ENCODE peak calls at places on chromosomes 3 and 15, in ten cellular contexts. R is transverse colon, M is body of pancreas, J is A549, E is IMR-90, U is uterus, P is breast epithelium, X is Peyer's patch, C is adrenal gland, V is spleen. G is an unnamed sample.

GRCh38 chr3:51581529-51581928 is 43.0 kb downstream of the RAD54L2 start:
- DNase-seq in R (no peak), M (no peak), J (no peak), E (peak; percentile 48), U (no peak), P (no peak), X (no peak), C (no peak), V (no peak), G (no peak)

GRCh38 chr15:78976691-78977090 is 31.8 kb upstream of the CTSH start:
- DNase-seq in R (no peak), M (no peak), J (no peak), E (no peak), U (no peak), P (no peak), X (no peak), C (no peak), V (no peak), G (no peak)

GRCh38 chr3:180416111-180416541 is 185.8 kb upstream of the TTC14 start:
- DNase-seq in R (no peak), M (no peak), J (no peak), E (peak; percentile 35), U (no peak), P (no peak), X (no peak), C (no peak), V (no peak), G (no peak)

GRCh38 chr3:132660745-132661067 is 577 bp downstream of the UBA5 start:
- DNase-seq in R (no peak), M (no peak), J (no peak), E (peak; percentile 28), U (no peak), P (no peak), X (no peak), C (no peak), V (no peak), G (no peak)

GRCh38 chr3:25572336-25572735 is 92.4 kb downstream of the TOP2B start:
- DNase-seq in R (no peak), M (no peak), J (no peak), E (no peak), U (no peak), P (no peak), X (no peak), C (no peak), V (no peak), G (no peak)

GRCh38 chr3:189227249-189227648 is 55.5 kb downstream of the TPRG1 start:
- DNase-seq in R (no peak), M (no peak), J (no peak), E (no peak), U (no peak), P (no peak), X (no peak), C (no peak), V (no peak), G (no peak)

GRCh38 chr3:142239421-142239820 is 14.0 kb upstream of the GK5 start:
- DNase-seq in R (no peak), M (no peak), J (no peak), E (no peak), U (no peak), P (no peak), X (no peak), C (no peak), V (no peak), G (no peak)

GRCh38 chr3:123076496-123077418 is 9.9 kb downstream of the PDIA5 start:
- DNase-seq in R (peak; percentile 37), M (peak; percentile 62), J (no peak), E (no peak), U (peak; percentile 51), P (peak; percentile 37), X (no peak), C (peak; percentile 76), V (no peak), G (no peak)

GRCh38 chr15:56320861-56321260 is 44.4 kb upstream of the TEX9 start:
- DNase-seq in R (no peak), M (no peak), J (no peak), E (no peak), U (no peak), P (no peak), X (no peak), C (no peak), V (no peak), G (no peak)

GRCh38 chr15:29034151-29034550 is 148.4 kb downstream of the APBA2 start:
- DNase-seq in R (no peak), M (no peak), J (no peak), E (peak; percentile 40), U (no peak), P (no peak), X (no peak), C (peak; percentile 21), V (no peak), G (peak; percentile 79)

GRCh38 chr3:37730825-37731224 is 130.9 kb upstream of the CTDSPL start:
- DNase-seq in R (no peak), M (no peak), J (no peak), E (no peak), U (no peak), P (no peak), X (no peak), C (no peak), V (no peak), G (no peak)

DNA sequence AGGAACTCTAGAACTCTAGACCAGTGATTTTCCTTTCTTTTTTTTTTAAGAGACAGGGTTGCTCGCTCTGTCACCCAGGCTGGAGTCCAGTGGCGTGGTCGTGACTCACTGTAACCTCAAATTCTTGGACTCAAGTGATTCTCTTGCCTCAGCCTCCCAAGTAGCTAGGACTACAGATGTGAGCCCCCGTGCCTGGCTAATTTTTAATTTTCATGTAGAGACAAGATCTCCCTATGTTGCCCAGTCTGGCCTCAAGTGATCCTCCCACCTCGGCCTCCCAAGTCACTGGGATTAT is 359.6 kb downstream of the SHQ1 start:
- DNase-seq in R (no peak), M (no peak), J (no peak), E (peak; percentile 63), U (no peak), P (no peak), X (no peak), C (no peak), V (no peak), G (no peak)
- TF ChIP-seq POLR2A in R (no peak), M (no peak), J (no peak), E (no peak), U (no peak), P (no peak), X (no peak), C (no peak), V (no peak), G (no peak)

DNA sequence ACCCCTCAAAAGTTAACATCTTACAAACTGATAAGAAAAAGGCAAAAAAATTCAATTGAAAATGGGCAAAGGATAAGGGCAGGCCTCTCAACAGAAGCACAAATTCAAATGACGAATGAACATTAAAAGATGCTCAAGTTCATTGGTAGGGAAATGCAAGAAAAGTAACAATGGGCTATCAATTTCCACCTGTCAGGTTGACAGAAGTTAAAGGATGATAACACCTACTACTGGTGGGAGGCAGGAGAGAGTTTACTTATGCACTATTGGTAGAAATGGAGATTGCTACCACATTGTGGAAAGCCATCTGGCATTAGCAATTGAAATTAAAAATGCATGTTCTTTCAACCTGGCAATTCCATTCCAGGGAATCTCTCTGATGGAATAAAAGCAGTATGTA is 35.6 kb upstream of the TNFAIP8L3 start:
- DNase-seq in R (no peak), M (no peak), J (no peak), E (no peak), U (no peak), P (no peak), X (no peak), C (no peak), V (no peak), G (no peak)
- H3K27ac ChIP-seq in R (peak overlapping the region; percentile 68), M (no peak overlapping the region), J (no peak overlapping the region), E (no peak overlapping the region), U (no peak overlapping the region), P (no peak overlapping the region), X (no peak overlapping the region), C (no peak overlapping the region), V (no peak overlapping the region), G (no peak overlapping the region)

GRCh38 chr3:49721861-49722781 is 1.6 kb downstream of the GMPPB start:
- DNase-seq in R (no peak), M (peak; percentile 26), J (no peak), E (no peak), U (peak; percentile 22), P (no peak), X (peak; percentile 47), C (no peak), V (peak; percentile 76), G (no peak)
- TF ChIP-seq POLR2A in R (no peak), M (no peak), J (no peak), E (no peak), U (no peak), P (no peak), X (no peak), C (no peak), V (no peak), G (no peak)

GRCh38 chr15:48720646-48721045 is 75.1 kb upstream of the FBN1 start:
- DNase-seq in R (no peak), M (no peak), J (no peak), E (no peak), U (no peak), P (no peak), X (no peak), C (no peak), V (no peak), G (no peak)

GRCh38 chr15:48723964-48724363 is 78.5 kb upstream of the FBN1 start:
- DNase-seq in R (no peak), M (no peak), J (no peak), E (no peak), U (no peak), P (no peak), X (no peak), C (no peak), V (no peak), G (no peak)

GRCh38 chr15:48719668-48720067 is 74.2 kb upstream of the FBN1 start:
- DNase-seq in R (no peak), M (no peak), J (no peak), E (no peak), U (no peak), P (no peak), X (no peak), C (no peak), V (no peak), G (no peak)

GRCh38 chr15:48721061-48721810 is 75.7 kb upstream of the FBN1 start:
- DNase-seq in R (no peak), M (no peak), J (no peak), E (peak; percentile 33), U (no peak), P (no peak), X (no peak), C (no peak), V (no peak), G (no peak)

DNA sequence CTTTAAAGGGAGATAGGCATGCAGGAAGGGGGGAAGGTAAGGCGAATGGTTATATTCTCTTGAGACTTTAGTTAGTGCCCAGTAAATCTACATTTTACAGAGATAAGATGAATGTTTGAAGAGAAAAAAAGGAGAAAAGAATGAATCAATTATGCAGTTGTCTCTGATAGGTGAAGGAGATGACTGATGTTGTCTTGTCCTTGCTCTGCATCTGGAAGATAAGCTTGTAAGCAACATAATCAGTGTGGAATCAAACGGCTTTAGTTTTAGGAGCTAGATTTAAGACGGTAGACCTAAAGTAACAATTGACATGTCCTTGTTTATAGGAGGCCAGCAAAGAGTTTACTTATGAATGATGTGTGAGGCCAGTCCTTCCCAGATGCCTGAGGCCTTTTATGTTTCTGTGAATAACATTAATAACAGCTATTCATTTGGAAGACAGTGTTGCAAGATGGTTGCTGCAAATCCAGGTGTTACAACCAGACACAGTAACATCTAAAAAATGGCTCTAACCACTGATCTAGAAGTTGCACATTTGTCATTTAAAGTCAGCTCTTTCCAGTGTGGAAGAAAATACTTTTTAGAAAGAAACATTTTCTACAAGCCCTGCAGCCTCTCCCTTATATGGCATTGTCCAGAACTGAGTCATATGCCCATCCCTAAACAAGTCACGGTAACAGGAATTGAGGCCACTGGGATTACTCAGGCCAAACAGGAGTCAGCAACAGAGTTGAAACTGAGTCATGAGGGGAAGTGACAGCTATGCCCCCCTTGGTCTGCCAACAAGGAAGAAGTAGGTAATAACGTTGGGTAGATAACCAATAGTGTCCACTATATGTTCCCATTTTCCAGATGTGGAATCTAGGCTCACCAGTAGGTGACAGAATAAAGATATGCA is 77.5 kb upstream of the FBN1 start:
- DNase-seq in R (no peak), M (no peak), J (peak; percentile 79), E (peak; percentile 94), U (no peak), P (no peak), X (no peak), C (peak; percentile 48), V (no peak), G (no peak)
- H3K27ac ChIP-seq in R (no peak overlapping the region), M (no peak overlapping the region), J (peak overlapping the region; percentile 24), E (peak overlapping the region; percentile 16), U (peak overlapping the region; percentile 32), P (no peak overlapping the region), X (no peak overlapping the region), C (no peak overlapping the region), V (no peak overlapping the region), G (no peak overlapping the region)

G was measured in esophagus muscularis mucosa.